ENCODE peak calls at places on chromosomes 7 and 10, in eight cellular contexts. Q, G, B, U, V, T, S and A are unnamed samples.

GRCh38 chr7:140656548-140657515 is 15.9 kb upstream of the ADCK2 start:
- DNase-seq in Q (peak), G (peak), B (no peak), U (peak), V (no peak), T (no peak), S (peak), A (peak)

GRCh38 chr7:36937754-36938551 is 213.7 kb upstream of the AOAH start:
- DNase-seq in Q (no peak), G (no peak), B (no peak), U (no peak), V (no peak), T (no peak), S (no peak), A (no peak)

GRCh38 chr10:6794441-6794840 is 214.4 kb upstream of the PRKCQ start:
- DNase-seq in Q (no peak), G (no peak), B (no peak), U (no peak), V (no peak), T (no peak), S (no peak), A (no peak)

GRCh38 chr7:95478139-95479037 is 7.4 kb upstream of the ASB4 start:
- DNase-seq in Q (no peak), G (peak), B (peak), U (no peak), V (no peak), T (no peak), S (peak), A (no peak)

GRCh38 chr10:86334515-86335085 is 32.0 kb downstream of the GRID1 start:
- DNase-seq in Q (no peak), G (no peak), B (no peak), U (peak), V (no peak), T (no peak), S (no peak), A (no peak)

GRCh38 chr7:92723205-92723604 is 113.2 kb downstream of the CDK6 start:
- DNase-seq in Q (no peak), G (peak), B (no peak), U (no peak), V (no peak), T (no peak), S (peak), A (no peak)

GRCh38 chr10:133394801-133395221 is 854 bp downstream of the MTG1 start:
- DNase-seq in Q (no peak), G (no peak), B (no peak), U (no peak), V (no peak), T (no peak), S (no peak), A (no peak)

GRCh38 chr10:73647211-73647874 is 6.1 kb upstream of the MYOZ1 start:
- DNase-seq in Q (no peak), G (no peak), B (no peak), U (peak), V (peak), T (peak), S (peak), A (no peak)

GRCh38 chr7:128141683-128142195 is 99.3 kb upstream of the LEP start:
- DNase-seq in Q (no peak), G (no peak), B (no peak), U (no peak), V (no peak), T (no peak), S (no peak), A (no peak)

GRCh38 chr10:33412261-33413092 is 78.0 kb upstream of the NRP1 start:
- DNase-seq in Q (no peak), G (peak), B (no peak), U (no peak), V (no peak), T (no peak), S (peak), A (no peak)

GRCh38 chr10:58003945-58004344 is 263.7 kb downstream of the IPMK start:
- DNase-seq in Q (no peak), G (no peak), B (no peak), U (no peak), V (no peak), T (no peak), S (no peak), A (no peak)

GRCh38 chr7:133829336-133829897 is 297.7 kb upstream of the LRGUK start:
- DNase-seq in Q (no peak), G (peak), B (no peak), U (no peak), V (no peak), T (no peak), S (no peak), A (no peak)

GRCh38 chr7:144812379-144813283 is 23.2 kb downstream of the TPK1 start:
- DNase-seq in Q (no peak), G (no peak), B (no peak), U (no peak), V (no peak), T (no peak), S (no peak), A (no peak)

GRCh38 chr7:100148559-100149328 is at the start of gene LAMTOR4:
- DNase-seq in Q (peak), G (peak), B (peak), U (peak), V (peak), T (peak), S (peak), A (peak)
- TF ChIP-seq POLR2A in Q (peak), G (no peak), B (peak), U (peak), V (peak), T (peak), S (peak), A (peak)

DNA sequence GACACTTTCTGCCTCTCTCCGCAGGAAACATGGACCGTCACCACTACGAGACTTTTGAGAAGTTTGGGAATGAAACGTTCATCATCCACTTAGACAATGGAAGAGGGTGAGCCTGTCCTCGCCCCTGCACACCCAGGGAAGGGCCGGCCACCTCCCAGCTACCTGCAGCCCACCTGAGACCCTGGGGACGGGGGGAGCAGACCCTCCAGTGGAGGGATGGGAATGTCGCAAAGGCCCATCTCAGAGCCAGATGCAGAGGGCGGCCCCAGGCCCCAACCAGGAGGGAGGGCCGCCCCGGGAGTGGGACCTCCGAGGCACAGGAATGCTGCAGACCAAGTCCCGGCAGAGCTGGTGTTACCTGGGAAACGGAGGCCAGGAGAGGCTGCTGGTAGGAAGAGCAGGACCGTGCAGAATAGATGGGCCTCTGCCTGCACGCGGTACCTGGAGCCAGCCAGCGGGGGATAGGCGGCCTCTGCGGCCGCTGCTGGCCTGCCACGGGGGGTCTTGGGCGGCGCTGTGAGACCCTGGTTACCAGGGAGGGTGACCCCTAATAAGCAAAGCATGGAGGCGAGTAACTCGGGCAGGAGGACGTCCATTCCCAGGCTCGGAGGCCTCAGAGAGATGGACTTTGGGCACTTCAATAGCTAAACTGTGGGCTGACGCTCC is 32.9 kb upstream of the FOXL3 start:
- DNase-seq in Q (no peak), G (no peak), B (no peak), U (peak), V (peak), T (no peak), S (no peak), A (no peak)
- TF ChIP-seq POLR2A in Q (no peak), G (no peak), B (no peak), U (no peak), V (no peak), T (no peak), S (no peak), A (no peak)

GRCh38 chr10:927131-927530 is 4.4 kb downstream of the LARP4B start:
- DNase-seq in Q (no peak), G (no peak), B (no peak), U (no peak), V (no peak), T (no peak), S (peak), A (no peak)

GRCh38 chr10:932589-932988 is 1.1 kb upstream of the LARP4B start:
- DNase-seq in Q (no peak), G (no peak), B (no peak), U (peak), V (no peak), T (no peak), S (no peak), A (no peak)

GRCh38 chr10:929965-930364 is 1.5 kb downstream of the LARP4B start:
- DNase-seq in Q (no peak), G (no peak), B (no peak), U (no peak), V (no peak), T (no peak), S (no peak), A (peak)

GRCh38 chr10:931326-932318 is at the start of gene LARP4B:
- DNase-seq in Q (peak), G (peak), B (peak), U (peak), V (peak), T (peak), S (peak), A (peak)

GRCh38 chr10:930415-931325 is 835 bp downstream of the LARP4B start:
- DNase-seq in Q (no peak), G (peak), B (peak), U (peak), V (peak), T (no peak), S (peak), A (peak)
- TF ChIP-seq POLR2A in Q (no peak), G (peak), B (no peak), U (no peak), V (no peak), T (no peak), S (no peak), A (no peak)

DNA sequence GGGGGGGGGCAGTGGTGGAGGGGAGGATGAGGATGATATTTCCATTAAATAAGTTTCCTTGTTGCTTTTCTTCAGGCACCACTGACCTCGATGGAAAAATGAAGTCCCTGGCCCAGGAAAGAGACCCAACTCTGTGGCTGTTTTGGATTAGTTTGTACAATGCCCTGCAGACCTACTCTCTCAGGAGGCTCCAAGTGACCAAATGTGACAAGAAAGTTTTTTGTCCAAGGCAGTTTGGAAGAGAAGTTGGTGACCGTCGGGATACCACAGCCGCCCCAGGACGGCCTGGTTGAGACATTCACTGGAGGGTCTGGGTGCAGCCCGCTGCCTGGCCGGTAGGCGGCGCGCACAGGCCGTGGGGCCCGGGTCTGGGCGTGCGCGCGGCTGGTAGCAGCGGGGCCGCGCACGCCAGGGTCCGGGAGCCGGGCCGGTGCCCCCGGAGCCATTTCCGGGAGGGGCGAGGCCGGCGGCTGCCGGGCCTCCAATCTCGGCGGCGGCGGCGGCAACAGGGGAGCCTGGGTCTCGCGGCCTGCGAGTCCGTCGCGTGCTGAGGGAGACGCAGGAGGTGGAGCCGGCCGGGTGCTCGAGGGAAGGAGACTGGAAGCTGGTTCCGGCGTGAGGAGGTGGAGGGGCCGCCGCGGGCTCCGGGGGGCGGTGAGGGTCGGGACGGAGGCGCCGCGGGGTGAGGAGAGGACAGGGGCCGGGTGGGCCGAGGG is at the start of gene SGPL1:
- DNase-seq in Q (peak), G (peak), B (peak), U (peak), V (peak), T (peak), S (peak), A (peak)
- TF ChIP-seq POLR2A in Q (peak), G (peak), B (peak), U (no peak), V (peak), T (peak), S (no peak), A (no peak)

GRCh38 chr10:34906021-34906965 is 91.2 kb upstream of the PARD3 start:
- DNase-seq in Q (no peak), G (peak), B (no peak), U (no peak), V (no peak), T (peak), S (no peak), A (no peak)
- TF ChIP-seq POLR2A in Q (no peak), G (no peak), B (no peak), U (no peak), V (no peak), T (no peak), S (no peak), A (no peak)

DNA sequence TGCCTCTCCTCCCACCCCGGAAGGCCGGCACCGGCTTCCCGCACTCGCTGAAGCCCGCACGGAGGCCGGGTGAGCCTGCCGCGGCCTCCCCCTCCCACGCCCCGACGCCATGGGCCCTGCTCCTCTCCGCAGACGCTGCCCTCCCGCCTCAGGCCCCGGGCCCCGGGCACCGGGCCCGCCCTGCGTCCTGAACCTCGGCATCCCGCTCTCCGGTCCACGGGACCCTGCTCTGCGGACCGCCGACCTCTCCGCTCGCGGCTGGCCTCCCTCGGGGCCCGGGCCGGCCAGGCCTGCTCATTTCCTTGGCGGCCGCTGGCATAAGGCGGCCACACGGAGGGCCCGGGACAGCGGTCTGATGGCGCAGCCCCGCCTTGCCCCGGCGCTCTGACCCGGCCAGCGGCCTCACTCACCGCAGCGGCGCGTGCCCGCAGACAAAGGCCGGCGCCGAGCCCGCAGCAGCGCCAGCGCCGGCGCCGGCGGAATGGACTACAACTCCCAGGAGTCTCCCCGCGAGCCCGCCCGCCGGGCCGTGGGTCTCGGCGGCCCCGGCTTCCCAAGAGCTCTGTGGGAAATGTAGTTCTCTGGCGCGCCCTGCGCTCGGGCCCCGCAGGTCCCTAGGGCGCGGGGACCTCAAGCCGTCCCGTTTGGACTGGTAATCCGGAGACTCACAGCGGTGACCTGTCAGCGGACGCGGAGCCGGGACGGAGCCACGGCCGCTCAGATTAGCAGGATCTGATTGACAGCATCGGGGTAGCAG is at the start of gene ZNF32:
- DNase-seq in Q (peak), G (peak), B (peak), U (peak), V (peak), T (peak), S (peak), A (peak)
- TF ChIP-seq POLR2A in Q (peak), G (no peak), B (peak), U (peak), V (peak), T (peak), S (peak), A (no peak)